ENCODE peak calls at places on chromosomes 2 and 18, in six cellular contexts. One of them, this sample, is unnamed.

GRCh38 chr2:17863539-17863938 is 14.9 kb upstream of the KCNS3 start:
- DNase-seq in Caco-2: no peak
- DNase-seq in endothelial cell: no peak
- DNase-seq in breast epithelium: no peak
- DNase-seq in GM23338: no peak
- DNase-seq in AG04450: no peak
- DNase-seq in this sample: no peak

GRCh38 chr2:168432565-168433186 is 23.4 kb upstream of the CERS6 start:
- DNase-seq in AG04450: no peak
- DNase-seq in endothelial cell: no peak
- DNase-seq in GM23338: no peak
- DNase-seq in Caco-2: no peak
- DNase-seq in breast epithelium: no peak
- DNase-seq in this sample: no peak

GRCh38 chr2:223109341-223109740 is 57.4 kb downstream of the KCNE4 start:
- DNase-seq in breast epithelium: no peak
- DNase-seq in Caco-2: no peak
- DNase-seq in endothelial cell: no peak
- DNase-seq in AG04450: no peak
- DNase-seq in GM23338: no peak
- DNase-seq in this sample: no peak

GRCh38 chr2:201648-202433 is 62.0 kb downstream of the SH3YL1 start:
- DNase-seq in breast epithelium: no peak
- DNase-seq in GM23338: no peak
- DNase-seq in AG04450: no peak
- DNase-seq in Caco-2: no peak
- DNase-seq in endothelial cell: no peak
- DNase-seq in this sample: no peak

GRCh38 chr2:17814601-17815000 is 1.7 kb upstream of the MSGN1 start:
- DNase-seq in endothelial cell: no peak
- DNase-seq in AG04450: no peak
- DNase-seq in Caco-2: no peak
- DNase-seq in GM23338: no peak
- DNase-seq in breast epithelium: no peak
- DNase-seq in this sample: no peak

GRCh38 chr2:156343940-156344301 is 11.4 kb upstream of the NR4A2 start:
- DNase-seq in Caco-2: no peak
- DNase-seq in breast epithelium: no peak
- DNase-seq in GM23338: no peak
- DNase-seq in AG04450: no peak
- DNase-seq in endothelial cell: no peak
- DNase-seq in this sample: no peak

GRCh38 chr2:239130041-239130440 is 270.8 kb downstream of the HDAC4 start:
- DNase-seq in endothelial cell: no peak
- DNase-seq in AG04450: no peak
- DNase-seq in GM23338: no peak
- DNase-seq in Caco-2: no peak
- DNase-seq in breast epithelium: no peak
- DNase-seq in this sample: no peak

GRCh38 chr2:37919631-37920032 is 5.5 kb upstream of the RMDN2 start:
- DNase-seq in Caco-2: no peak
- DNase-seq in endothelial cell: no peak
- DNase-seq in breast epithelium: no peak
- DNase-seq in AG04450: no peak
- DNase-seq in GM23338: no peak
- DNase-seq in this sample: no peak

GRCh38 chr2:20213651-20214565 is 11.0 kb downstream of the SDC1 start:
- DNase-seq in GM23338: no peak
- DNase-seq in Caco-2: peak; percentile 80
- DNase-seq in endothelial cell: no peak
- DNase-seq in AG04450: no peak
- DNase-seq in breast epithelium: no peak
- DNase-seq in this sample: no peak

GRCh38 chr2:143152219-143152618 is 23.0 kb downstream of the ARHGAP15 start:
- DNase-seq in GM23338: no peak
- DNase-seq in breast epithelium: no peak
- DNase-seq in endothelial cell: no peak
- DNase-seq in Caco-2: no peak
- DNase-seq in AG04450: no peak
- DNase-seq in this sample: no peak

GRCh38 chr2:16129716-16130540 is 189.6 kb downstream of the MYCN start:
- DNase-seq in endothelial cell: no peak
- DNase-seq in AG04450: no peak
- DNase-seq in Caco-2: no peak
- DNase-seq in breast epithelium: no peak
- DNase-seq in GM23338: no peak
- DNase-seq in this sample: no peak

GRCh38 chr2:12169060-12169406 is 422.6 kb downstream of the LPIN1 start:
- DNase-seq in AG04450: no peak
- DNase-seq in breast epithelium: no peak
- DNase-seq in Caco-2: no peak
- DNase-seq in endothelial cell: no peak
- DNase-seq in GM23338: no peak
- DNase-seq in this sample: no peak

GRCh38 chr2:214322662-214323061 is 88.2 kb upstream of the VWC2L start:
- DNase-seq in AG04450: no peak
- DNase-seq in breast epithelium: no peak
- DNase-seq in GM23338: no peak
- DNase-seq in Caco-2: no peak
- DNase-seq in endothelial cell: no peak
- DNase-seq in this sample: no peak

GRCh38 chr2:135741395-135742306 is at the start of gene UBXN4:
- DNase-seq in endothelial cell: peak; percentile 94
- DNase-seq in AG04450: peak; percentile 98
- DNase-seq in GM23338: peak; percentile 98
- DNase-seq in breast epithelium: peak; percentile 95
- DNase-seq in Caco-2: peak; percentile 99
- DNase-seq in this sample: peak; percentile 84

GRCh38 chr2:185222311-185222710 is 516.3 kb upstream of the FSIP2 start:
- DNase-seq in endothelial cell: no peak
- DNase-seq in GM23338: no peak
- DNase-seq in breast epithelium: no peak
- DNase-seq in Caco-2: no peak
- DNase-seq in AG04450: no peak
- DNase-seq in this sample: no peak

GRCh38 chr2:183269956-183270355 is 145.7 kb downstream of the NUP35 start:
- DNase-seq in endothelial cell: no peak
- DNase-seq in Caco-2: no peak
- DNase-seq in breast epithelium: no peak
- DNase-seq in GM23338: no peak
- DNase-seq in AG04450: no peak
- DNase-seq in this sample: no peak

GRCh38 chr2:196277002-196277401 is 105.6 kb upstream of the STK17B start:
- DNase-seq in GM23338: peak; percentile 65
- DNase-seq in breast epithelium: no peak
- DNase-seq in Caco-2: no peak
- DNase-seq in endothelial cell: no peak
- DNase-seq in AG04450: no peak
- DNase-seq in this sample: no peak

GRCh38 chr2:222745836-222746559 is 74.5 kb downstream of the MOGAT1 start:
- DNase-seq in AG04450: no peak
- DNase-seq in Caco-2: no peak
- DNase-seq in GM23338: no peak
- DNase-seq in endothelial cell: no peak
- DNase-seq in breast epithelium: no peak
- DNase-seq in this sample: no peak

GRCh38 chr2:206004004-206004693 is 81.8 kb downstream of the INO80D start:
- DNase-seq in GM23338: peak; percentile 84
- DNase-seq in Caco-2: peak; percentile 65
- DNase-seq in AG04450: no peak
- DNase-seq in breast epithelium: no peak
- DNase-seq in endothelial cell: peak; percentile 37
- DNase-seq in this sample: no peak

GRCh38 chr2:107588960-107589542 is 237.6 kb upstream of the RGPD4 start:
- DNase-seq in endothelial cell: no peak
- DNase-seq in breast epithelium: no peak
- DNase-seq in AG04450: no peak
- DNase-seq in GM23338: no peak
- DNase-seq in Caco-2: no peak
- DNase-seq in this sample: no peak

GRCh38 chr2:44533508-44533907 is 171.8 kb downstream of the CAMKMT start:
- DNase-seq in endothelial cell: no peak
- DNase-seq in breast epithelium: no peak
- DNase-seq in Caco-2: no peak
- DNase-seq in GM23338: no peak
- DNase-seq in AG04450: no peak
- DNase-seq in this sample: no peak

GRCh38 chr2:20880221-20880771 is 57.4 kb upstream of the LDAH start:
- DNase-seq in breast epithelium: no peak
- DNase-seq in Caco-2: no peak
- DNase-seq in AG04450: no peak
- DNase-seq in GM23338: no peak
- DNase-seq in endothelial cell: no peak
- DNase-seq in this sample: no peak

GRCh38 chr2:20565623-20566236 is 85.2 kb downstream of the HS1BP3 start:
- DNase-seq in breast epithelium: no peak
- DNase-seq in endothelial cell: no peak
- DNase-seq in AG04450: no peak
- DNase-seq in Caco-2: no peak
- DNase-seq in GM23338: no peak
- DNase-seq in this sample: peak; percentile 51

GRCh38 chr2:168565112-168565511 is 109.0 kb downstream of the CERS6 start:
- DNase-seq in breast epithelium: no peak
- DNase-seq in endothelial cell: no peak
- DNase-seq in AG04450: peak; percentile 18
- DNase-seq in Caco-2: no peak
- DNase-seq in GM23338: no peak
- DNase-seq in this sample: no peak

GRCh38 chr2:85796549-85797262 is 42.9 kb downstream of the ATOH8 start:
- DNase-seq in breast epithelium: peak; percentile 44
- DNase-seq in endothelial cell: no peak
- DNase-seq in AG04450: no peak
- DNase-seq in GM23338: no peak
- DNase-seq in Caco-2: peak; percentile 26
- DNase-seq in this sample: no peak

GRCh38 chr2:10787176-10787968 is 25.2 kb downstream of the PDIA6 start:
- DNase-seq in GM23338: peak; percentile 74
- DNase-seq in breast epithelium: no peak
- DNase-seq in Caco-2: no peak
- DNase-seq in endothelial cell: peak; percentile 59
- DNase-seq in AG04450: no peak
- DNase-seq in this sample: no peak
- TF ChIP-seq CTCF in GM23338: peak; percentile 75
- TF ChIP-seq CTCF in breast epithelium: no peak
- TF ChIP-seq CTCF in Caco-2: peak; percentile 15
- TF ChIP-seq CTCF in endothelial cell: no peak
- TF ChIP-seq CTCF in AG04450: peak; percentile 22
- TF ChIP-seq CTCF in this sample: no peak

GRCh38 chr2:127675335-127676261 is at the start of gene LIMS2:
- DNase-seq in AG04450: no peak
- DNase-seq in breast epithelium: peak; percentile 52
- DNase-seq in endothelial cell: no peak
- DNase-seq in Caco-2: peak; percentile 74
- DNase-seq in GM23338: peak; percentile 77
- DNase-seq in this sample: no peak
- TF ChIP-seq CTCF in AG04450: no peak
- TF ChIP-seq CTCF in breast epithelium: no peak
- TF ChIP-seq CTCF in endothelial cell: no peak
- TF ChIP-seq CTCF in Caco-2: no peak
- TF ChIP-seq CTCF in GM23338: peak; percentile 21
- TF ChIP-seq CTCF in this sample: no peak

GRCh38 chr2:9230051-9230802 is 23.6 kb downstream of the ASAP2 start:
- DNase-seq in Caco-2: no peak
- DNase-seq in endothelial cell: no peak
- DNase-seq in breast epithelium: no peak
- DNase-seq in AG04450: no peak
- DNase-seq in GM23338: no peak
- DNase-seq in this sample: no peak
- TF ChIP-seq CTCF in Caco-2: no peak
- TF ChIP-seq CTCF in endothelial cell: no peak
- TF ChIP-seq CTCF in breast epithelium: no peak
- TF ChIP-seq CTCF in AG04450: peak; percentile 36
- TF ChIP-seq CTCF in GM23338: no peak
- TF ChIP-seq CTCF in this sample: no peak

GRCh38 chr18:48541026-48541746 is 2.4 kb downstream of the CTIF start:
- DNase-seq in GM23338: peak; percentile 78
- DNase-seq in endothelial cell: peak; percentile 75
- DNase-seq in breast epithelium: peak; percentile 68
- DNase-seq in AG04450: no peak
- DNase-seq in Caco-2: peak; percentile 41
- DNase-seq in this sample: peak; percentile 48

GRCh38 chr18:48538531-48539405 is at the start of gene CTIF:
- DNase-seq in breast epithelium: peak; percentile 96
- DNase-seq in GM23338: peak; percentile 99
- DNase-seq in AG04450: peak; percentile 87
- DNase-seq in endothelial cell: peak; percentile 90
- DNase-seq in Caco-2: peak; percentile 94
- DNase-seq in this sample: peak; percentile 86

GRCh38 chr18:48541747-48542108 is 2.9 kb downstream of the CTIF start:
- DNase-seq in Caco-2: no peak
- DNase-seq in AG04450: no peak
- DNase-seq in endothelial cell: no peak
- DNase-seq in GM23338: no peak
- DNase-seq in breast epithelium: no peak
- DNase-seq in this sample: no peak

GRCh38 chr18:48539406-48540328 is 836 bp downstream of the CTIF start:
- DNase-seq in breast epithelium: peak; percentile 52
- DNase-seq in endothelial cell: peak; percentile 50
- DNase-seq in Caco-2: no peak
- DNase-seq in GM23338: peak; percentile 75
- DNase-seq in AG04450: no peak
- DNase-seq in this sample: no peak

DNA sequence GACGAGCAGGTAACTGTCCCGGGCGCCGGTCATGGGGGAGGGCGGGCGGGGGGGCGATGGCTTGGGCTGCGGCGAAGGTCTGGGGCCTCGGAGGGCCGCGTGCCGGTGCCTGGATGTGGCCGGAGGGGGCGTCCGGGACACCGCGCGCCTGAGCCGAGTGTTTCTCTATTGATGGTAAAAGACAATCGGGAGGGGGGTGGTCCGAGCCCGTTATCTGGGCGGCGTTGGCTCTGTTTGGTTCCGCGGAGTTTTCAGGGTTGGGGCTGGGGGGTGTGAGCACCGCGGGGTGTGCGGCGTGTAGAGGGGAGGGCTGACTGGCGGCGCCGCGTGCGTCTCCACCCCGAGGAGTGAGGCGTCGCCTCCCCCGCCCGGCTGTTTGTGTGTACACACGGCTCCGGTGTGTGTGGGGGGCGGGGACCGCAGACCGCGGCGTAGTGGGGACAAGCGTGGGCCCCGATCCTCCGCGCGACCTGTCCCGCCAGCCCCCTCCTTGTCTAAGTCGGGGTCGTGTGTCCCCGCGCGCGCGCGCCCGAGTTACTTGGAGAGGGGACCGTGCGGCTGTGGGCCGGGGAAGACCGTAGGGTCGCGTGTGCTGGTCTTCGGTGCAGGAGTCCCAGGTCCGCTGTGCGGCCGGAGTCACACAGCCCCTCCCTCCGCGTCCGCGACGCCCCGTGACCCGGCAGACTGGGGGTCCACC is 1.6 kb downstream of the CTIF start:
- DNase-seq in breast epithelium: peak; percentile 59
- DNase-seq in AG04450: no peak
- DNase-seq in GM23338: peak; percentile 66
- DNase-seq in endothelial cell: peak; percentile 68
- DNase-seq in Caco-2: peak; percentile 41
- DNase-seq in this sample: peak; percentile 43
- TF ChIP-seq CTCF in breast epithelium: no peak
- TF ChIP-seq CTCF in AG04450: peak; percentile 25
- TF ChIP-seq CTCF in GM23338: peak; percentile 21
- TF ChIP-seq CTCF in endothelial cell: no peak
- TF ChIP-seq CTCF in Caco-2: no peak
- TF ChIP-seq CTCF in this sample: no peak